ENCODE peak calls at places on chromosomes 7 and 10, in four cellular contexts. X is ovary, V is brain microvascular endothelial cell, R is left ventricle myocardium inferior. I is an unnamed sample.

GRCh38 chr10:75477681-75478080 is 46.3 kb downstream of the LRMDA start:
- DNase-seq in X (no peak), V (no peak), R (no peak), I (no peak)

GRCh38 chr7:7773334-7774308 is 55.2 kb upstream of the RPA3 start:
- DNase-seq in X (no peak), R (no peak), V (no peak), I (no peak)

GRCh38 chr10:30833625-30833970 is 198.1 kb downstream of the ZNF438 start:
- DNase-seq in R (no peak), X (no peak), V (no peak), I (no peak)

GRCh38 chr7:88789480-88790064 is 6.0 kb downstream of the TEX47 start:
- DNase-seq in V (no peak), R (no peak), X (no peak), I (no peak)

GRCh38 chr7:131546583-131547111 is 9.8 kb downstream of the PODXL start:
- DNase-seq in R (no peak), X (no peak), V (no peak), I (no peak)

GRCh38 chr7:121394709-121395140 is 1.4 kb downstream of the FAM3C start:
- DNase-seq in V (no peak), X (no peak), R (no peak), I (peak)

GRCh38 chr7:70317356-70317755 is 719.1 kb downstream of the AUTS2 start:
- DNase-seq in X (no peak), R (no peak), V (no peak), I (peak)

GRCh38 chr7:37007319-37007718 is 283.0 kb upstream of the AOAH start:
- DNase-seq in X (no peak), R (no peak), V (no peak), I (no peak)

GRCh38 chr10:5551531-5552375 is 27.0 kb downstream of the CALML3 start:
- DNase-seq in R (peak), V (peak), X (no peak), I (no peak)

GRCh38 chr7:8274589-8274988 is 12.6 kb upstream of the ICA1 start:
- DNase-seq in R (no peak), V (no peak), X (no peak), I (no peak)

GRCh38 chr7:111138196-111138569 is 47.3 kb downstream of the LRRN3 start:
- DNase-seq in V (peak), X (no peak), R (peak), I (no peak)

GRCh38 chr10:92942226-92942625 is 93.9 kb downstream of the EXOC6 start:
- DNase-seq in X (no peak), R (no peak), V (no peak), I (no peak)

GRCh38 chr7:73521636-73522080 is 435 bp downstream of the BAZ1B start:
- DNase-seq in X (no peak), V (no peak), R (peak), I (no peak)

GRCh38 chr10:3774814-3775670 is 10.0 kb downstream of the KLF6 start:
- DNase-seq in R (no peak), V (peak), X (no peak), I (peak)

GRCh38 chr7:22860337-22860736 is 37.7 kb upstream of the TOMM7 start:
- DNase-seq in X (no peak), V (no peak), R (no peak), I (no peak)

GRCh38 chr7:37541810-37542443 is 93.3 kb upstream of the ELMO1 start:
- DNase-seq in R (no peak), X (no peak), V (no peak), I (no peak)

GRCh38 chr7:41316410-41316809 is 386.5 kb downstream of the INHBA start:
- DNase-seq in V (peak), X (no peak), R (no peak), I (peak)

GRCh38 chr10:15725603-15726002 is 5.9 kb upstream of the ITGA8 start:
- DNase-seq in R (no peak), X (peak), V (peak), I (peak)

GRCh38 chr7:518630-519428 is 817 bp downstream of the PDGFA start:
- DNase-seq in V (peak), X (peak), R (peak), I (no peak)

GRCh38 chr7:142887282-142888015 is 1.9 kb upstream of the TRPV6 start:
- DNase-seq in V (no peak), R (no peak), X (no peak), I (no peak)

GRCh38 chr7:47285860-47286491 is 295.9 kb downstream of the TNS3 start:
- DNase-seq in X (no peak), R (no peak), V (peak), I (no peak)

GRCh38 chr10:32954080-32954479 is 4.0 kb downstream of the ITGB1 start:
- DNase-seq in X (no peak), R (no peak), V (no peak), I (no peak)
- H3K4me3 ChIP-seq in X (no peak), R (peak), V (peak), I (peak)

GRCh38 chr7:128166603-128167315 is 74.3 kb upstream of the LEP start:
- DNase-seq in R (no peak), X (no peak), V (no peak), I (no peak)

GRCh38 chr7:128165927-128166420 is 75.1 kb upstream of the LEP start:
- DNase-seq in V (no peak), R (no peak), X (no peak), I (no peak)

GRCh38 chr7:128168667-128169210 is 72.3 kb upstream of the LEP start:
- DNase-seq in V (no peak), R (peak), X (no peak), I (no peak)

GRCh38 chr7:128167791-128168666 is 73.0 kb upstream of the LEP start:
- DNase-seq in X (no peak), R (no peak), V (no peak), I (no peak)

GRCh38 chr7:128167316-128167691 is 73.8 kb upstream of the LEP start:
- DNase-seq in X (peak), V (peak), R (no peak), I (peak)
- TF ChIP-seq CTCF in X (no peak), V (no peak), R (no peak), I (no peak)

GRCh38 chr7:30460246-30460633 is 18.3 kb downstream of the NOD1 start:
- DNase-seq in R (no peak), X (no peak), V (no peak), I (no peak)
- H3K4me3 ChIP-seq in R (no peak), X (no peak), V (no peak), I (no peak)

GRCh38 chr10:65805993-65806392 is 1119.8 kb upstream of the LRRTM3 start:
- DNase-seq in R (no peak), V (no peak), X (no peak), I (no peak)
- TF ChIP-seq CTCF in R (no peak), V (no peak), X (no peak), I (no peak)